ENCODE peak calls at places on chromosome 2, in four cellular contexts. One of them, this sample, is unnamed. For H3K79me2, the result is how much of the 10 kb centered on the place peaks cover.

GRCh38 chr2:169562519-169562918 is 11.1 kb downstream of the FASTKD1 start:
- DNase-seq in GM23248: no peak
- DNase-seq in neural progenitor cell: no peak
- DNase-seq in keratinocyte: no peak
- DNase-seq in this sample: no peak

GRCh38 chr2:238691596-238692491 is 156.0 kb upstream of the TWIST2 start:
- DNase-seq in GM23248: peak
- DNase-seq in neural progenitor cell: no peak
- DNase-seq in keratinocyte: no peak
- DNase-seq in this sample: no peak

GRCh38 chr2:237791977-237792727 is 6.4 kb upstream of the RBM44 start:
- DNase-seq in GM23248: peak
- DNase-seq in neural progenitor cell: peak
- DNase-seq in keratinocyte: no peak
- DNase-seq in this sample: no peak

GRCh38 chr2:151437630-151438029 is 27.9 kb downstream of the RIF1 start:
- DNase-seq in GM23248: peak
- DNase-seq in neural progenitor cell: peak
- DNase-seq in keratinocyte: no peak
- DNase-seq in this sample: peak

GRCh38 chr2:72263781-72264060 is 116.1 kb upstream of the CYP26B1 start:
- DNase-seq in GM23248: peak
- DNase-seq in neural progenitor cell: no peak
- DNase-seq in keratinocyte: no peak
- DNase-seq in this sample: no peak

GRCh38 chr2:239815638-239816035 is 209.5 kb downstream of the NDUFA10 start:
- DNase-seq in GM23248: no peak
- DNase-seq in neural progenitor cell: no peak
- DNase-seq in keratinocyte: no peak
- DNase-seq in this sample: no peak

GRCh38 chr2:187302146-187302545 is 145.9 kb downstream of the CALCRL start:
- DNase-seq in GM23248: no peak
- DNase-seq in neural progenitor cell: no peak
- DNase-seq in keratinocyte: no peak
- DNase-seq in this sample: no peak

GRCh38 chr2:69830045-69830905 is 815 bp downstream of the GMCL1 start:
- DNase-seq in GM23248: peak
- DNase-seq in neural progenitor cell: peak
- DNase-seq in keratinocyte: no peak
- DNase-seq in this sample: peak

DNA sequence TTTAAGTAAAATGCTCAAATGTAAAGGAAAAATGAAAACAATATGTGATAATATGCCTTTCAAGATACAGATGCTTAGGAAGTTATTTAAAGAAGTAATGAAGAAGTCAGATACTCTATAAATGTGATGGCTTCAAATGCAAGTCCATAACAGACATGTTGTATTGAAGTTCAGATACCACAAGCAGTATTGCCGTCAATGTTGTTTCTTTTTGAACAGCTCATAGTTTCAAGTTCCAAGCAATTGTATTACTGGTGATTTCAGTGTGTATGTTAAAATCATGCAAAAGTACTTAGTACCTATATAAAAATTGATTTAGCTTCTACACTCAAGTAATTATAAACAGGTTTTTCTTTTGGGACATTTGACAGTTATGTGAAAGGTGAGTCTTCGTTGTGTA is 24.9 kb downstream of the KCMF1 start:
- DNase-seq in GM23248: no peak
- DNase-seq in neural progenitor cell: no peak
- DNase-seq in keratinocyte: no peak
- DNase-seq in this sample: no peak
- H3K4me2 ChIP-seq in GM23248: peak
- H3K4me2 ChIP-seq in neural progenitor cell: no peak
- H3K4me2 ChIP-seq in keratinocyte: no peak
- H3K4me2 ChIP-seq in this sample: no peak

DNA sequence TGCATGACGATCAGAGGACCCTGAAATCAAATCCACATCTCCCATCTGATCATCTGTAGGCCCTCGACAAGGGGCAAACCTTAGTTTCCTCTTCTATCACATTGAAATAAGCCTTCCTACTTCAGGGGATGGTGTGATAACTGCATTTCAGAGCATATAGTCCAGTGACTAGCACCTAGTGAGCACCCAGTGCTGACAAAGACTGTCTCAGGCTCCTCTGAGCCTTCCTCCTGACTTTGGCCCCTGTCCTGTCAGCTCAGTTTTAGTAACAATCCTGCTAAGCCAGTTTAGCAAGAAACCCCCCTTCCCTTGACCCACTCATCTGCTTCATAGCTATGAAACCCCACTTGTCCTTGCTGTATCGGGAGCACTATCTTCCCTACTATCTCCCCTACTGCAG is 304.0 kb downstream of the ALK start:
- DNase-seq in GM23248: no peak
- DNase-seq in neural progenitor cell: no peak
- DNase-seq in keratinocyte: no peak
- DNase-seq in this sample: no peak
- H3K79me2 ChIP-seq in GM23248: under half
- H3K79me2 ChIP-seq in neural progenitor cell: under half
- H3K79me2 ChIP-seq in keratinocyte: under half
- H3K79me2 ChIP-seq in this sample: under half

GRCh38 chr2:65097844-65098243 is 32.1 kb downstream of the RAB1A start:
- DNase-seq in GM23248: no peak
- DNase-seq in neural progenitor cell: no peak
- DNase-seq in keratinocyte: no peak
- DNase-seq in this sample: no peak

GRCh38 chr2:65098741-65099140 is 31.2 kb downstream of the RAB1A start:
- DNase-seq in GM23248: peak
- DNase-seq in neural progenitor cell: no peak
- DNase-seq in keratinocyte: no peak
- DNase-seq in this sample: no peak

GRCh38 chr2:65101071-65101470 is 28.8 kb downstream of the RAB1A start:
- DNase-seq in GM23248: no peak
- DNase-seq in neural progenitor cell: no peak
- DNase-seq in keratinocyte: no peak
- DNase-seq in this sample: no peak

GRCh38 chr2:65093211-65093610 is 36.7 kb downstream of the RAB1A start:
- DNase-seq in GM23248: no peak
- DNase-seq in neural progenitor cell: no peak
- DNase-seq in keratinocyte: no peak
- DNase-seq in this sample: no peak

DNA sequence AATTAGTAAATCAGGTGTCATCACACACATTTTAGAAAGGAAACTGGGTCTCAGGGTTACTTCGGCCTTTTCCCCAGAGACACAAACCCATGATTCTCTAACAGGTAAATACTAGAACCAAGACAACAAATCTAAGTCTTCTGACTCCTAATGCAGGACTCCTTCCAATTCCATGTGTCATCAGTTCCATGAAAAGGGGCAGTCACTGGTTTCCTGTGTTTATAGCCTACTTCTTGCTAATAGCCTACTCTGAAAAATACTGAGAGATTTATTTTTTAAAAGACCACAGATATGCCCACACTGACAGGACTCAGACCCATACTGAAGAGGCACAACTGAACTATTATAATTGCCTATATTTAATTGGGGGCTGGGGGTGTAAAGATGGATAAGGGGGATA is 33.0 kb downstream of the RAB1A start:
- DNase-seq in GM23248: peak
- DNase-seq in neural progenitor cell: no peak
- DNase-seq in keratinocyte: no peak
- DNase-seq in this sample: no peak
- H3K4me3 ChIP-seq in GM23248: no peak
- H3K4me3 ChIP-seq in neural progenitor cell: no peak
- H3K4me3 ChIP-seq in keratinocyte: no peak
- H3K4me3 ChIP-seq in this sample: no peak

GRCh38 chr2:215535125-215535668 is 99.3 kb upstream of the FN1 start:
- DNase-seq in GM23248: no peak
- DNase-seq in neural progenitor cell: no peak
- DNase-seq in keratinocyte: no peak
- DNase-seq in this sample: no peak
- H3K4me2 ChIP-seq in GM23248: peak
- H3K4me2 ChIP-seq in neural progenitor cell: no peak
- H3K4me2 ChIP-seq in keratinocyte: no peak
- H3K4me2 ChIP-seq in this sample: no peak

GRCh38 chr2:37665038-37665437 is 6.4 kb downstream of the CDC42EP3 start:
- DNase-seq in GM23248: no peak
- DNase-seq in neural progenitor cell: no peak
- DNase-seq in keratinocyte: no peak
- DNase-seq in this sample: no peak

GRCh38 chr2:37664190-37664751 is 7.2 kb downstream of the CDC42EP3 start:
- DNase-seq in GM23248: no peak
- DNase-seq in neural progenitor cell: no peak
- DNase-seq in keratinocyte: no peak
- DNase-seq in this sample: no peak

GRCh38 chr2:37665622-37666362 is 5.7 kb downstream of the CDC42EP3 start:
- DNase-seq in GM23248: no peak
- DNase-seq in neural progenitor cell: no peak
- DNase-seq in keratinocyte: no peak
- DNase-seq in this sample: no peak

GRCh38 chr2:37667704-37668103 is 3.7 kb downstream of the CDC42EP3 start:
- DNase-seq in GM23248: no peak
- DNase-seq in neural progenitor cell: no peak
- DNase-seq in keratinocyte: no peak
- DNase-seq in this sample: no peak

GRCh38 chr2:37666772-37667171 is 4.7 kb downstream of the CDC42EP3 start:
- DNase-seq in GM23248: no peak
- DNase-seq in neural progenitor cell: no peak
- DNase-seq in keratinocyte: no peak
- DNase-seq in this sample: no peak
- H3K79me2 ChIP-seq in GM23248: half or more
- H3K79me2 ChIP-seq in neural progenitor cell: half or more
- H3K79me2 ChIP-seq in keratinocyte: half or more
- H3K79me2 ChIP-seq in this sample: under half

DNA sequence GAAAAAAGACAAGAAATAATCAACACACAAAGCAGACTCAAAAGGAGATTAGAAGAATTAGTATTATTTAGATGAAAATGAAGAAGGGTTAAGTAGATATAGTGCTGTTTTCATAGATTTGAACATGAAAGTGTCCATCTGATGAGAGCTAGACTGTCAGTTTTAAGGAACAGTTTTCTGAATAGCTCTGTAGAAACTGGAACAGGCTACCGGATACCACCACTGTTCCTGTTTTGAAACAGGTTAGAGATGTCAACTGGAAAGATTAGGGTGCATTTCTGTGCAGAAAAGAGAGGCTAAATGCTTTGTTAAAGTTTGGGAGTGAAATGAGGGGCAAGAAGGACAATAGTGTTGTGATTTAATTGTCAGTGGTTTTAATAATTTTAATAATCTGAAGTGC is 908.8 kb downstream of the CNTNAP5 start:
- DNase-seq in GM23248: no peak
- DNase-seq in neural progenitor cell: no peak
- DNase-seq in keratinocyte: no peak
- DNase-seq in this sample: no peak
- H3K4me3 ChIP-seq in GM23248: no peak
- H3K4me3 ChIP-seq in neural progenitor cell: no peak
- H3K4me3 ChIP-seq in keratinocyte: no peak
- H3K4me3 ChIP-seq in this sample: no peak

GRCh38 chr2:202039278-202040100 is 5.8 kb downstream of the FZD7 start:
- DNase-seq in GM23248: peak
- DNase-seq in neural progenitor cell: peak
- DNase-seq in keratinocyte: no peak
- DNase-seq in this sample: no peak
- H3K4me2 ChIP-seq in GM23248: peak
- H3K4me2 ChIP-seq in neural progenitor cell: peak
- H3K4me2 ChIP-seq in keratinocyte: no peak
- H3K4me2 ChIP-seq in this sample: no peak

DNA sequence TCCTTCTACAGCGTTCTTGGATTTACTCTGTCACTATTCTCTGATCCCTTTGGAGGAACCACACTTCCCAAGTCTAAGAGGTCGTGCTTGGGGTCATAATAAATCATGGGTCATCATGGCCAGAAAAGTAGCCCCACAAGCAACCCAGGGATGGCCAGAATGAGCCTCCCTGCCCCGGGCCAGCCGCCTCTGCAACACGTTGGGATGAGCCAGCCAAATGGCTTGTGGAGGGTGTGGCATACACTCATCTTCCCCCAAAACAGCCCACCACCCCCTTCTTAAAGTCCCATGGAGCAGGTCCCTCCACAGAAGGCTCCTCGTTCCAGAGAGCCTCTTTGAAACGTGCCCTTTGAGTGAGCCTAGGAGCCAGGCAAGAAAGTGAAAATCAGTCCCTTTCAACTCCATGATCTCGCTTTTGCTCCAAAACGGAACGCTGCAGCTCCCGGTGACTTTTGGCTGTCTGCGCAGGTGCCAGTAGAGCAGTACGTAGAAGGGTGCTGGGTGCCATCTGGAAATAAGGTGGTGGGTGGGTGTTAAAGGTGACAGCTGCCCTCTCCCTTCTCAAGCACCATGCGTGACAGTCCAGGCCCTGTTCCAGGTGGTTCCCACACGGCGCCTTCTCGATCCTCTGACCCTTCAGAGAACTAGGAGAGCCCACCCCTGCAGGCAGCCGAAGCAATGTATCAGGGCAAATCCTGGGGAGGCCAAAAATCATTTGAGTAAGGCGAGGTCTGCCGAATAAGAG is 48.5 kb upstream of the FOSL2 start:
- DNase-seq in GM23248: no peak
- DNase-seq in neural progenitor cell: no peak
- DNase-seq in keratinocyte: no peak
- DNase-seq in this sample: no peak
- H3K79me2 ChIP-seq in GM23248: under half
- H3K79me2 ChIP-seq in neural progenitor cell: under half
- H3K79me2 ChIP-seq in keratinocyte: under half
- H3K79me2 ChIP-seq in this sample: under half

DNA sequence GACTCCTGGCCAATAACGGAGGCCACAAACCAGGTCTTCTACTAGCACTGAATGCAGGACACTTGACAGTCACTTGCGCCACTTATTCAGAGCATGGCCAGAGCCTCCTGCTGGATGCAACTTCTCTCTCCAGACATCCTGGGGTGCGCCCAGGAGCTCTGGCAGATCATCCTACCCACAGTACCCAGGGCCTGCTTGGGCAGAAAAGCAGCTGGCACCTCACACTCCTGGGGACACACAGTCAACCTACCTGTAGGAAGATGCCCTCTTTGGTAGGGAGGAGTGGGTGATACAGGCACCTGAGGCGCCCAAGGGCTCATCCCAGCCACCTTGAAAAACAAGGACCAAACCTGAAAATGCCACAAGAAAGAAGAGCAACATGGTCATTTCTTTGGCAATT is 13.3 kb downstream of the GALNT14 start:
- DNase-seq in GM23248: no peak
- DNase-seq in neural progenitor cell: no peak
- DNase-seq in keratinocyte: no peak
- DNase-seq in this sample: no peak
- H3K4me3 ChIP-seq in GM23248: no peak
- H3K4me3 ChIP-seq in neural progenitor cell: no peak
- H3K4me3 ChIP-seq in keratinocyte: no peak
- H3K4me3 ChIP-seq in this sample: no peak

This sample was measured in OCI-LY7.